ENCODE peak calls at places on chromosome 15, in nine cellular contexts. I, W, D, U, A, V, Z, X and G are unnamed samples.

GRCh38 chr15:80275946-80276345 is 23.9 kb upstream of the CTXND1 start:
- DNase-seq in I (no peak), W (peak; percentile 29), D (no peak), U (peak; percentile 80), A (no peak), V (no peak), Z (no peak), X (no peak), G (no peak)

GRCh38 chr15:100873029-100873677 is 6.5 kb upstream of the ALDH1A3 start:
- DNase-seq in I (peak; percentile 57), W (peak; percentile 93), D (peak; percentile 10), U (peak; percentile 79), A (peak; percentile 68), V (peak; percentile 44), Z (peak; percentile 60), X (peak; percentile 44), G (no peak)

GRCh38 chr15:80934761-80935221 is 54.8 kb downstream of the MESD start:
- DNase-seq in I (peak; percentile 35), W (peak; percentile 84), D (no peak), U (peak; percentile 85), A (peak; percentile 15), V (peak; percentile 48), Z (no peak), X (no peak), G (no peak)

GRCh38 chr15:28975766-28976179 is 90.0 kb downstream of the APBA2 start:
- DNase-seq in I (no peak), W (peak; percentile 70), D (peak; percentile 36), U (peak; percentile 60), A (peak; percentile 65), V (peak; percentile 36), Z (peak; percentile 71), X (peak; percentile 37), G (no peak)

GRCh38 chr15:35427091-35427490 is 118.9 kb downstream of the DPH6 start:
- DNase-seq in I (no peak), W (peak; percentile 82), D (no peak), U (peak; percentile 62), A (no peak), V (no peak), Z (no peak), X (no peak), G (no peak)

GRCh38 chr15:81106560-81106959 is 27.5 kb upstream of the CFAP161 start:
- DNase-seq in I (no peak), W (peak; percentile 83), D (no peak), U (peak; percentile 76), A (peak; percentile 55), V (peak; percentile 37), Z (peak; percentile 32), X (peak; percentile 46), G (peak; percentile 28)

GRCh38 chr15:55649058-55649423 is 60.9 kb upstream of the PYGO1 start:
- DNase-seq in I (no peak), W (peak; percentile 15), D (no peak), U (peak; percentile 77), A (no peak), V (no peak), Z (no peak), X (no peak), G (no peak)

GRCh38 chr15:52678036-52678467 is 1.1 kb downstream of the ATOSA start:
- DNase-seq in I (peak; percentile 56), W (peak; percentile 66), D (peak; percentile 51), U (peak; percentile 74), A (peak; percentile 29), V (peak; percentile 62), Z (peak; percentile 46), X (peak; percentile 8), G (peak; percentile 41)

GRCh38 chr15:80496101-80496500 is 91.9 kb downstream of the ARNT2 start:
- DNase-seq in I (no peak), W (no peak), D (no peak), U (no peak), A (no peak), V (no peak), Z (no peak), X (no peak), G (no peak)

GRCh38 chr15:43492266-43492665 is 690 bp downstream of the TP53BP1 start:
- DNase-seq in I (no peak), W (no peak), D (no peak), U (no peak), A (no peak), V (no peak), Z (no peak), X (no peak), G (no peak)

GRCh38 chr15:34620814-34621213 is 37.4 kb upstream of the GOLGA8B start:
- DNase-seq in I (no peak), W (no peak), D (no peak), U (no peak), A (no peak), V (no peak), Z (no peak), X (no peak), G (no peak)

GRCh38 chr15:48265145-48265544 is 59.0 kb downstream of the SLC12A1 start:
- DNase-seq in I (no peak), W (no peak), D (no peak), U (no peak), A (no peak), V (no peak), Z (no peak), X (no peak), G (no peak)

GRCh38 chr15:59014068-59014467 is 26.6 kb downstream of the RNF111 start:
- DNase-seq in I (no peak), W (no peak), D (no peak), U (no peak), A (no peak), V (no peak), Z (no peak), X (no peak), G (no peak)

GRCh38 chr15:90058308-90058707 is 44.0 kb downstream of the IDH2 start:
- DNase-seq in I (no peak), W (no peak), D (no peak), U (no peak), A (no peak), V (no peak), Z (no peak), X (no peak), G (no peak)

GRCh38 chr15:74378853-74379252 is 11.4 kb upstream of the CYP11A1 start:
- DNase-seq in I (no peak), W (peak; percentile 88), D (no peak), U (no peak), A (no peak), V (no peak), Z (no peak), X (peak; percentile 54), G (peak; percentile 9)

GRCh38 chr15:88126695-88127476 is 129.7 kb downstream of the NTRK3 start:
- DNase-seq in I (no peak), W (no peak), D (no peak), U (peak; percentile 36), A (no peak), V (no peak), Z (no peak), X (no peak), G (no peak)

GRCh38 chr15:39404767-39405173 is 176.1 kb upstream of the THBS1 start:
- DNase-seq in I (no peak), W (peak; percentile 94), D (no peak), U (peak; percentile 99), A (no peak), V (peak; percentile 38), Z (no peak), X (no peak), G (no peak)

GRCh38 chr15:63947228-63947627 is 99.1 kb downstream of the DAPK2 start:
- DNase-seq in I (no peak), W (no peak), D (no peak), U (no peak), A (no peak), V (no peak), Z (no peak), X (no peak), G (no peak)

GRCh38 chr15:68821190-68821897 is 649 bp upstream of the ANP32A start:
- DNase-seq in I (no peak), W (no peak), D (no peak), U (no peak), A (no peak), V (no peak), Z (no peak), X (no peak), G (no peak)

GRCh38 chr15:72306211-72306785 is 13.7 kb downstream of the CELF6 start:
- DNase-seq in I (peak; percentile 58), W (peak; percentile 84), D (peak; percentile 11), U (peak; percentile 28), A (peak; percentile 58), V (no peak), Z (peak; percentile 88), X (peak; percentile 47), G (no peak)

GRCh38 chr15:72382146-72382545 is 6.3 kb upstream of the HEXA start:
- DNase-seq in I (no peak), W (peak; percentile 17), D (no peak), U (peak; percentile 10), A (no peak), V (no peak), Z (peak; percentile 17), X (no peak), G (no peak)

GRCh38 chr15:81531971-81532370 is 158.0 kb upstream of the TMC3 start:
- DNase-seq in I (no peak), W (no peak), D (no peak), U (no peak), A (no peak), V (no peak), Z (no peak), X (no peak), G (no peak)

GRCh38 chr15:82570721-82571519 is 30.7 kb upstream of the RPS17 start:
- DNase-seq in I (no peak), W (peak; percentile 27), D (no peak), U (peak; percentile 62), A (no peak), V (no peak), Z (no peak), X (no peak), G (no peak)

GRCh38 chr15:78302579-78302978 is 3.2 kb upstream of the SKIC8 start:
- DNase-seq in I (no peak), W (peak; percentile 72), D (no peak), U (peak; percentile 79), A (no peak), V (no peak), Z (no peak), X (no peak), G (no peak)

GRCh38 chr15:56978898-56979662 is 60.6 kb downstream of the TCF12 start:
- DNase-seq in I (no peak), W (no peak), D (no peak), U (no peak), A (no peak), V (no peak), Z (no peak), X (no peak), G (no peak)